ENCODE peak calls at places on chromosomes 7 and 10, in four cellular contexts. One of them, this sample, is unnamed.

GRCh38 chr7:76383089-76383944 is 24.5 kb upstream of the YWHAG start:
- DNase-seq in HL-60: no peak
- DNase-seq in GM12878: no peak
- DNase-seq in K562: peak
- DNase-seq in this sample: no peak

GRCh38 chr7:115941703-115942268 is 88.8 kb downstream of the TFEC start:
- DNase-seq in HL-60: no peak
- DNase-seq in GM12878: no peak
- DNase-seq in K562: no peak
- DNase-seq in this sample: no peak

GRCh38 chr10:1778570-1778969 is 41.2 kb upstream of the ADARB2 start:
- DNase-seq in HL-60: no peak
- DNase-seq in GM12878: no peak
- DNase-seq in K562: no peak
- DNase-seq in this sample: no peak

GRCh38 chr10:5565671-5566581 is 41.2 kb downstream of the CALML3 start:
- DNase-seq in K562: no peak
- DNase-seq in GM12878: no peak
- DNase-seq in HL-60: no peak
- DNase-seq in this sample: no peak

GRCh38 chr7:19114591-19114855 is 2.9 kb downstream of the TWIST1 start:
- DNase-seq in HL-60: no peak
- DNase-seq in K562: no peak
- DNase-seq in GM12878: no peak
- DNase-seq in this sample: no peak

GRCh38 chr10:124004372-124004928 is 88.9 kb downstream of the CHST15 start:
- DNase-seq in GM12878: no peak
- DNase-seq in HL-60: no peak
- DNase-seq in K562: no peak
- DNase-seq in this sample: no peak

GRCh38 chr10:110852255-110852896 is 19.4 kb upstream of the PDCD4 start:
- DNase-seq in GM12878: no peak
- DNase-seq in K562: no peak
- DNase-seq in HL-60: no peak
- DNase-seq in this sample: no peak

GRCh38 chr10:8369666-8370065 is 315.2 kb downstream of the GATA3 start:
- DNase-seq in HL-60: no peak
- DNase-seq in K562: no peak
- DNase-seq in GM12878: peak
- DNase-seq in this sample: peak

GRCh38 chr10:85643171-85643838 is 723.3 kb downstream of the GRID1 start:
- DNase-seq in GM12878: no peak
- DNase-seq in HL-60: no peak
- DNase-seq in K562: no peak
- DNase-seq in this sample: no peak

GRCh38 chr7:51316666-51317581 is at the start of gene COBL:
- DNase-seq in K562: peak
- DNase-seq in HL-60: no peak
- DNase-seq in GM12878: no peak
- DNase-seq in this sample: no peak

GRCh38 chr7:128916643-128916915 is 6.1 kb upstream of the KCP start:
- DNase-seq in HL-60: no peak
- DNase-seq in GM12878: no peak
- DNase-seq in K562: no peak
- DNase-seq in this sample: no peak

GRCh38 chr10:5564537-5565204 is 39.9 kb downstream of the CALML3 start:
- DNase-seq in K562: no peak
- DNase-seq in GM12878: no peak
- DNase-seq in HL-60: no peak
- DNase-seq in this sample: no peak

GRCh38 chr7:82036146-82036886 is 266.5 kb upstream of the HGF start:
- DNase-seq in GM12878: no peak
- DNase-seq in K562: no peak
- DNase-seq in HL-60: no peak
- DNase-seq in this sample: no peak

GRCh38 chr10:71333154-71333887 is 14.3 kb downstream of the SLC29A3 start:
- DNase-seq in HL-60: peak
- DNase-seq in K562: no peak
- DNase-seq in GM12878: no peak
- DNase-seq in this sample: no peak

GRCh38 chr10:88946965-88947590 is 5.5 kb downstream of the ACTA2 start:
- DNase-seq in GM12878: no peak
- DNase-seq in HL-60: no peak
- DNase-seq in K562: no peak
- DNase-seq in this sample: no peak

GRCh38 chr10:43293677-43294057 is 26.8 kb upstream of the RASGEF1A start:
- DNase-seq in GM12878: no peak
- DNase-seq in HL-60: no peak
- DNase-seq in K562: no peak
- DNase-seq in this sample: no peak

GRCh38 chr7:135509589-135509838 is 388 bp downstream of the CNOT4 start:
- DNase-seq in K562: peak
- DNase-seq in GM12878: no peak
- DNase-seq in HL-60: no peak
- DNase-seq in this sample: no peak

DNA sequence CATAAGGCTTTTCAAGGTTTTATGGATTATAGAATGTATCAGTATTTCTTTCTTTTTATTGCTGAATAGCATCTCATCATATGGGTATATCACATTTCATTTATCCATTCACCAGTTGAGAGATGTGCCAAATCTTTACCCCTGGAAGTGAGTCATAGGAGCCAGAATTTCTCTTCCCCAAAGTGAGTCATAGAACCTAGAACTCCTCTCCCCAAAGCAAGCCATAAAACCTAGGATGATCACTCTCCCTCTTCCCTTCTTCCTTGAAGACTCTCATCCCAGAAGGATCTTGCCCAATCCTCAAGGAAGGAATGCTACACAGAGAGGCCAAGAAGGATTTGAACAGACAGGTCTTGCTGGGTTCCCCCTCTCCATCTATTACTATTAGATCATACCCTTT is 199.8 kb downstream of the EVX1 start:
- DNase-seq in HL-60: no peak
- DNase-seq in K562: no peak
- DNase-seq in GM12878: no peak
- DNase-seq in this sample: no peak
- TF ChIP-seq POLR2AphosphoS5 in HL-60: no peak
- TF ChIP-seq POLR2AphosphoS5 in K562: no peak
- TF ChIP-seq POLR2AphosphoS5 in GM12878: no peak
- TF ChIP-seq POLR2AphosphoS5 in this sample: no peak

GRCh38 chr10:91194497-91195179 is 25.8 kb upstream of the PCGF5 start:
- DNase-seq in K562: no peak
- DNase-seq in HL-60: no peak
- DNase-seq in GM12878: no peak
- DNase-seq in this sample: no peak

GRCh38 chr10:91188889-91189288 is 31.6 kb upstream of the PCGF5 start:
- DNase-seq in K562: no peak
- DNase-seq in GM12878: no peak
- DNase-seq in HL-60: no peak
- DNase-seq in this sample: no peak

GRCh38 chr10:91190876-91191580 is 29.4 kb upstream of the PCGF5 start:
- DNase-seq in GM12878: no peak
- DNase-seq in K562: no peak
- DNase-seq in HL-60: no peak
- DNase-seq in this sample: no peak

GRCh38 chr10:91191581-91191919 is 28.9 kb upstream of the PCGF5 start:
- DNase-seq in GM12878: no peak
- DNase-seq in HL-60: no peak
- DNase-seq in K562: no peak
- DNase-seq in this sample: no peak

GRCh38 chr10:91190388-91190870 is 30.0 kb upstream of the PCGF5 start:
- DNase-seq in K562: no peak
- DNase-seq in HL-60: no peak
- DNase-seq in GM12878: no peak
- DNase-seq in this sample: no peak
- TF ChIP-seq SPI1 in K562: no peak
- TF ChIP-seq SPI1 in HL-60: no peak
- TF ChIP-seq SPI1 in GM12878: no peak
- TF ChIP-seq SPI1 in this sample: no peak

GRCh38 chr7:90192876-90193765 is 18.4 kb upstream of the STEAP2 start:
- DNase-seq in HL-60: no peak
- DNase-seq in K562: no peak
- DNase-seq in GM12878: no peak
- DNase-seq in this sample: no peak
- TF ChIP-seq POLR2AphosphoS5 in HL-60: no peak
- TF ChIP-seq POLR2AphosphoS5 in K562: no peak
- TF ChIP-seq POLR2AphosphoS5 in GM12878: no peak
- TF ChIP-seq POLR2AphosphoS5 in this sample: no peak

DNA sequence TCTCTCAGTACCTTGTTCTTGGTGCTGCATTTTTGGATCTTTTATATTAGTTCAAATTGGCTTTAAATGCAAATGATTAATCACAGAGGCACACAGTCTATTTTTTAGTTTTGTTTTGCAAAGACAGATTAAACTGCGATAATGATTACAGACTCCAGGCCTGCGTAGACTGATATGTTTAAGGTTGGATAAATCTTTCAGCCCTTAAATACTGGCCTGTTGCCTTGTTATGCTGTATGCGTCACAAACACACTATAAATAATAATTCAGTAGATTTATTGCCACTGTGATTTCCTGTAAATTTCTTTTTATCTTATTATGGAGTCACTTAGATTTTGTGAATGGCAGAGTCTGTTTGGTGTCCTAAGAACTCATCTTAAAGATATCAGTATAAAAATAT is 19.4 kb downstream of the CACNB2 start:
- DNase-seq in GM12878: no peak
- DNase-seq in HL-60: no peak
- DNase-seq in K562: no peak
- DNase-seq in this sample: no peak
- TF ChIP-seq SPI1 in GM12878: no peak
- TF ChIP-seq SPI1 in HL-60: no peak
- TF ChIP-seq SPI1 in K562: no peak
- TF ChIP-seq SPI1 in this sample: no peak

GRCh38 chr10:102503264-102504178 is at the start of gene SUFU:
- DNase-seq in GM12878: peak
- DNase-seq in K562: peak
- DNase-seq in HL-60: peak
- DNase-seq in this sample: peak

GRCh38 chr10:102505462-102506115 is 1.8 kb downstream of the SUFU start:
- DNase-seq in GM12878: no peak
- DNase-seq in HL-60: no peak
- DNase-seq in K562: no peak
- DNase-seq in this sample: no peak

GRCh38 chr10:102502337-102503151 is at the start of gene ACTR1A:
- DNase-seq in K562: peak
- DNase-seq in GM12878: peak
- DNase-seq in HL-60: peak
- DNase-seq in this sample: peak

GRCh38 chr10:102504976-102505300 is 1.2 kb downstream of the SUFU start:
- DNase-seq in HL-60: no peak
- DNase-seq in K562: no peak
- DNase-seq in GM12878: no peak
- DNase-seq in this sample: no peak

DNA sequence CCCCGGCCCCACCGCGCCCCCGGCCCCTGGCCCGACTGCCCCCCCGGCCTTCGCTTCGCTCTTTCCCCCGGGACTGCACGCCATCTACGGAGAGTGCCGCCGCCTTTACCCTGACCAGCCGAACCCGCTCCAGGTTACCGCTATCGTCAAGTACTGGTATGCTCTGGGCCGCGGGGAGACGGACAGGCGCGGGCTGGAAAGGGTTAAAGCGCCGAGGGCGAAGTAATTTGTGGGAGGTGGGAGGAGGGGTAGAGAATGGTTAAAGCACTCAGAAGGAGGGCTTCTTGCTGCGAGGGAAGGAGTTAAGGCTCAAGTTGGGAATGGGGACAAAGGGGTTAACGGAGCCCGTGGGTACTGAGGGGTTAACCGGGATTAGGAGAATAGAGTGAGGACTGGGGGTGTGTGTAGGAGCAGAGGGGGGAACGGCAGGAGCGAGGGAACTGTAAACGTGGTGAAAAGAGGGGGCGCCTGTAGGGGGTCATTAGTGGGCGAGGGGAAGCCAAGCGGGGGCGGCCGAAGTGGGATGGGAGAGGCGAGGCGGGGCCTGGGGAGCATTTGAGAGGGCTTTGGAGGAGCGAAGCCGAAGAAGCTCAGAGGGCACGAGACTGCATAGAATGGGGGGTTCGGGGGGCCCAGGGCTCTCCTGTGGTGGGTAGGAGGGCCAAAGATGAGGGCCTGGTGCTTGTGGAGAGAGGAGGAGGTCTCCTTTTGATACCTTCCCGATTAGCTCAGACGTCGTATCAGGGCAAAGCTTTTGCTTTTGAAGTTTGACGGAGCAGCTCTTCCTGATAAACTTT is 605 bp downstream of the SUFU start:
- DNase-seq in K562: peak
- DNase-seq in HL-60: peak
- DNase-seq in GM12878: no peak
- DNase-seq in this sample: no peak
- TF ChIP-seq POLR2AphosphoS5 in K562: no peak
- TF ChIP-seq POLR2AphosphoS5 in HL-60: no peak
- TF ChIP-seq POLR2AphosphoS5 in GM12878: no peak
- TF ChIP-seq POLR2AphosphoS5 in this sample: no peak

This sample was measured in GM12891.